ENCODE peak calls at places on chromosomes 11 and 22, in four cellular contexts. K is GM19239; S is stimulated activated CD8-positive, alpha-beta memory T cell treated with anti-CD3 and anti-CD28 coated beads, Interleukin-15, amount 100 ng/mL, for 1 hour; E is RCC 7860. H is an unnamed sample.

GRCh38 chr11:93623179-93623578 is 38.3 kb upstream of the CEP295 start:
- DNase-seq in K (peak), S (no peak), E (no peak), H (no peak)

GRCh38 chr22:44505796-44506354 is 7.8 kb upstream of the RTL6 start:
- DNase-seq in E (no peak), S (no peak), K (no peak), H (no peak)

GRCh38 chr11:67413266-67413797 is 2.1 kb upstream of the CARNS1 start:
- DNase-seq in S (no peak), K (no peak), E (no peak), H (no peak)

GRCh38 chr11:114610984-114611944 is 15.7 kb upstream of the NXPE4 start:
- DNase-seq in E (no peak), S (no peak), K (no peak), H (no peak)

GRCh38 chr11:61712301-61712700 is 32.1 kb downstream of the DAGLA start:
- DNase-seq in S (no peak), E (no peak), K (no peak), H (no peak)

GRCh38 chr22:44098021-44098739 is 74.1 kb downstream of the PARVB start:
- DNase-seq in K (no peak), E (no peak), S (no peak), H (no peak)

GRCh38 chr22:31286360-31287255 is 5.7 kb downstream of the PIK3IP1 start:
- DNase-seq in S (no peak), E (no peak), K (no peak), H (no peak)

GRCh38 chr22:50000587-50001387 is 11.8 kb downstream of the IL17REL start:
- DNase-seq in S (no peak), K (no peak), E (no peak), H (no peak)

GRCh38 chr22:41009222-41009948 is 58.2 kb downstream of the RBX1 start:
- DNase-seq in S (no peak), E (no peak), K (no peak), H (no peak)

GRCh38 chr22:36243996-36244395 is 4.7 kb upstream of the APOL2 start:
- DNase-seq in E (no peak), K (no peak), S (no peak), H (no peak)

GRCh38 chr11:45737056-45737455 is 67.9 kb upstream of the SLC35C1 start:
- DNase-seq in K (no peak), S (no peak), E (peak), H (no peak)

GRCh38 chr11:120239713-120240640 is at the start of gene POU2F3:
- DNase-seq in E (no peak), S (no peak), K (no peak), H (no peak)

GRCh38 chr11:107756553-107756952 is 44.7 kb upstream of the SLN start:
- DNase-seq in E (no peak), S (no peak), K (no peak), H (no peak)

GRCh38 chr11:123213307-123213708 is 18.3 kb upstream of the CLMP start:
- DNase-seq in K (no peak), E (no peak), S (no peak), H (no peak)